ENCODE peak calls at places on chromosomes 11 and 22, in four cellular contexts. J, S, D and H are unnamed samples. For H3K36me3 and H3K27me3, the result is how much of the 10 kb centered on the place peaks cover.

GRCh38 chr11:36091256-36091811 is 147.5 kb downstream of the LDLRAD3 start:
- DNase-seq in J (no peak), S (no peak), D (no peak), H (no peak)

GRCh38 chr11:47766363-47767227 is 546 bp downstream of the FNBP4 start:
- DNase-seq in J (peak), S (peak), D (peak), H (no peak)

GRCh38 chr11:68505596-68505995 is 45.0 kb downstream of the PPP6R3 start:
- DNase-seq in J (no peak), S (no peak), D (no peak), H (no peak)

GRCh38 chr11:96055706-96056387 is 131.9 kb upstream of the MTMR2 start:
- DNase-seq in J (no peak), S (no peak), D (no peak), H (no peak)

GRCh38 chr11:27239305-27239942 is 123.6 kb downstream of the CCDC34 start:
- DNase-seq in J (peak), S (no peak), D (peak), H (no peak)

GRCh38 chr11:126114486-126115252 is 52.0 kb upstream of the CDON start:
- DNase-seq in J (no peak), S (no peak), D (no peak), H (no peak)

GRCh38 chr22:21761086-21761485 is 25.5 kb upstream of the YPEL1 start:
- DNase-seq in J (no peak), S (no peak), D (no peak), H (no peak)

GRCh38 chr11:48064306-48064705 is 83.9 kb downstream of the PTPRJ start:
- DNase-seq in J (no peak), S (no peak), D (no peak), H (no peak)

GRCh38 chr11:70424765-70425164 is 26.4 kb downstream of the CTTN start:
- DNase-seq in J (no peak), S (no peak), D (no peak), H (peak)

GRCh38 chr11:107591098-107591445 is at the start of gene ELMOD1:
- DNase-seq in J (peak), S (no peak), D (no peak), H (peak)

GRCh38 chr11:428295-428694 is 13.5 kb upstream of the SIGIRR start:
- DNase-seq in J (no peak), S (no peak), D (no peak), H (no peak)

GRCh38 chr11:94732617-94733292 is 35.4 kb upstream of the AMOTL1 start:
- DNase-seq in J (peak), S (no peak), D (no peak), H (no peak)

GRCh38 chr11:132093861-132094260 is 723.4 kb downstream of the NTM start:
- DNase-seq in J (no peak), S (no peak), D (no peak), H (no peak)

GRCh38 chr11:116787436-116787785 is 412 bp downstream of the ZPR1 start:
- DNase-seq in J (no peak), S (no peak), D (no peak), H (peak)

GRCh38 chr11:853682-854448 is 11.2 kb downstream of the TSPAN4 start:
- DNase-seq in J (no peak), S (no peak), D (no peak), H (peak)

GRCh38 chr11:102111787-102112653 is 1.8 kb downstream of the YAP1 start:
- DNase-seq in J (no peak), S (peak), D (peak), H (no peak)

GRCh38 chr11:78151804-78152203 is 12.4 kb upstream of the ALG8 start:
- DNase-seq in J (no peak), S (no peak), D (no peak), H (no peak)

GRCh38 chr11:43898574-43898973 is 17.9 kb downstream of the ALKBH3 start:
- DNase-seq in J (no peak), S (no peak), D (no peak), H (no peak)
- H3K36me3 ChIP-seq in J (half or more), S (half or more), D (half or more), H (under half)

DNA sequence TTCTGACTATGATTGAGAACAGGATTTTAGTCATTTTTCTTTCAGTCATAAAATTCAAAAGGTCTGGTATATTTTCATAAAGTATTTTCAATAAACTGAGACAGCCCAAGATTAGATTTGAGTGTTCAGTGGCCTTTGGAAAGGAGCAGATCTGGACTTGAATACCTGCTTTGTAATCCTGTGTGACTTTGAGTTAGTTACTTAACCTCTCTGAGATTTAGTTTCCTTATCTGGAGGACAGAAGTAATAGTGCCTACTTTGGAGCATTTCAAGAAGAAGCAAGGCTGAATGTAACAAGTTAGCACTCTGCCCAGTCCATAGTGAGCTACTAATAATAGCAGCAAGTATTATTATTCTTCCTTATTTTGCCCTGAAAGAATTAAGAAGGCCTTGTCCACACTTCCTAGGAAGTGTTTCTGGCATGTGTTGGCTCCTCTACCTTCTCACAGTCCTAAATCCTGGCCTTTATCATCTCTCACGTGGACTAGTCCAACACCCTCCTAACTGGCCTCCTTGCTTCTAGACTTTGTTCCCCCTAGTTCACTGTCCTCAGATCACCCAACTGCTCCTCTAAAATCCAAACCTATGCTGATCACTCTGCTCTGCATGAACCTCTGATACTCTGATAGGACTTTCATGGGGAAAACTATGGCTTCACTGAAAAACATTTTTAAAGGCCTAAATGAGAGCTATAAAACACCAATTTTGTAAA is 115.8 kb downstream of the PLEKHA7 start:
- DNase-seq in J (no peak), S (no peak), D (no peak), H (no peak)
- H3K4me3 ChIP-seq in J (no peak), S (no peak), D (no peak), H (no peak)

GRCh38 chr11:44348721-44349120 is 38.8 kb upstream of the ALX4 start:
- DNase-seq in J (no peak), S (no peak), D (no peak), H (no peak)

GRCh38 chr11:44349328-44349727 is 39.4 kb upstream of the ALX4 start:
- DNase-seq in J (no peak), S (no peak), D (no peak), H (no peak)

GRCh38 chr11:44351898-44352498 is 42.1 kb upstream of the ALX4 start:
- DNase-seq in J (no peak), S (no peak), D (no peak), H (peak)

GRCh38 chr11:44348114-44348513 is 38.2 kb upstream of the ALX4 start:
- DNase-seq in J (no peak), S (no peak), D (no peak), H (no peak)

GRCh38 chr11:44351006-44351660 is 41.2 kb upstream of the ALX4 start:
- DNase-seq in J (no peak), S (no peak), D (no peak), H (no peak)
- H3K27me3 ChIP-seq in J (under half), S (under half), D (under half), H (under half)

DNA sequence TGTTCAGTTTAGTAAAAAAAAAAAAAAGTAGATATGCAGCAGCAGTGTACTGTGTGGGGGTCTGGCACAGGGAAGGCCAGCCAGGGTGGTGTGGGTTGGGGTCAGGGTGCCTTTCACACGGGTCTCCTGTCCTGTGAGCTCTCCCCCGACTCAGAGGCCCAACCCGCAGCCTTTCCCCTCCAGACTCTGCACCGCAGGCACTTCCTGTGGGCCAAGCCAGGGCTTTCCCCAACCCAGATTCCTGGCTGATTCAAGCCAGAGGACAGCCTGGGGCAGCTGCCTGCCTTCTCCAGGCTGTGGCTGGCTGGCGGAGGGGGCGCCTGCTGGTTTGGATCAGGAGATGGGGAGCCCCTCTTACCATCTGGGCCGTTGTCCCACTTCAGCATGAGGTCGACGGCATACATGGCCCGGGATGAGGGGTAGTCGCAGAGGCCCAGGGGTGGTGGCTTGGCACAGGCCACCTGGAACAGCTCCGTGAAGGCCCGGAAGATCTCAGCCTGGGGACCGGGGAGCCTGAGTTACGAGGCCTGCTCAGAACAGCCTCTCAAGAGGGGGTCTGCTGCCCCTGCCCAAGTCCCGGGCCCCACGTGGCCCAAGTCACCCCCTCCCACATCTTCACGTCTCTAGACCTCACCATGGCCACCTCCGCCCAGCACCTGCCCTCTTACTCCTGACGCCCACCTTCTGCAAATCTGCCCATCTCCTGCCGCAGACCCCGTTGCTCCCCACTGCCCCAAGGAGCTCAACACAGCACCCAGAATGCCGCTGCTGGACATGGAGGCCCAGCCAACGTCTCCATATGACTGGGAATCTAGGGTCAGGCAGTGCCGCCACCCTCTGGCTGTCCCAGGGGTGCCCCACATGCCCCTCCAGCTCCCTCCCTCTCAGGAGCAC is 17.3 kb downstream of the TSPO start:
- DNase-seq in J (peak), S (no peak), D (no peak), H (no peak)
- H3K36me3 ChIP-seq in J (half or more), S (half or more), D (half or more), H (under half)

DNA sequence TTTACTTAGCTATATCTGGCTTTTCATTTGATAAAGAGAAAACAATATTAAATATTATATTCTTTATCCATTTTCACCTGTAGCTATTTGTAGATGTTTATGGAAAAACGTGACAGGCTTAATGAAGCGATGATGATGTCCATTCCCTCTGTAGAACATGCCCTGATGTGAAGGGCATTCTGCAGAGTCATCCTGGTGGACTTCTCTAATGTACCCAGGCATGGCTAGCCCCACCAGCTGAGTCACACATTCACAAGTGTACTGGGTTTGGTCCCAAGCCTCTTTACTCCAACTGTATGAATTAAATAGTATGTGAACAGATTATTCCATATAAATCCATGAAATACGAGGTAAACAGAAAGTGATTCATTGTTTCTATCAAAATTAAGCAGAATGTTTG is 139.3 kb downstream of the CADM1 start:
- DNase-seq in J (no peak), S (no peak), D (no peak), H (no peak)
- H3K4me3 ChIP-seq in J (no peak), S (no peak), D (no peak), H (no peak)

GRCh38 chr11:17415523-17416104 is 27.2 kb upstream of the KCNJ11 start:
- DNase-seq in J (peak), S (no peak), D (no peak), H (no peak)

GRCh38 chr11:17421781-17422180 is 33.3 kb upstream of the KCNJ11 start:
- DNase-seq in J (no peak), S (no peak), D (no peak), H (no peak)

GRCh38 chr11:17414992-17415391 is 26.5 kb upstream of the KCNJ11 start:
- DNase-seq in J (no peak), S (no peak), D (no peak), H (no peak)

GRCh38 chr11:17416492-17416891 is 28.0 kb upstream of the KCNJ11 start:
- DNase-seq in J (no peak), S (no peak), D (no peak), H (no peak)

GRCh38 chr11:17418437-17418836 is 30.0 kb upstream of the KCNJ11 start:
- DNase-seq in J (no peak), S (no peak), D (no peak), H (no peak)
- H3K27me3 ChIP-seq in J (under half), S (under half), D (under half), H (under half)

GRCh38 chr11:64165842-64166635 is at the start of gene MACROD1:
- DNase-seq in J (peak), S (peak), D (peak), H (peak)
- H3K36me3 ChIP-seq in J (under half), S (under half), D (under half), H (under half)

GRCh38 chr22:20086101-20086599 is 6.1 kb downstream of the DGCR8 start:
- DNase-seq in J (no peak), S (no peak), D (no peak), H (no peak)

GRCh38 chr22:20085651-20086050 is 5.6 kb downstream of the DGCR8 start:
- DNase-seq in J (no peak), S (no peak), D (no peak), H (no peak)

GRCh38 chr22:20083891-20084546 is 4.0 kb downstream of the DGCR8 start:
- DNase-seq in J (no peak), S (no peak), D (no peak), H (no peak)

GRCh38 chr22:20083157-20083890 is 3.3 kb downstream of the DGCR8 start:
- DNase-seq in J (no peak), S (no peak), D (no peak), H (no peak)

DNA sequence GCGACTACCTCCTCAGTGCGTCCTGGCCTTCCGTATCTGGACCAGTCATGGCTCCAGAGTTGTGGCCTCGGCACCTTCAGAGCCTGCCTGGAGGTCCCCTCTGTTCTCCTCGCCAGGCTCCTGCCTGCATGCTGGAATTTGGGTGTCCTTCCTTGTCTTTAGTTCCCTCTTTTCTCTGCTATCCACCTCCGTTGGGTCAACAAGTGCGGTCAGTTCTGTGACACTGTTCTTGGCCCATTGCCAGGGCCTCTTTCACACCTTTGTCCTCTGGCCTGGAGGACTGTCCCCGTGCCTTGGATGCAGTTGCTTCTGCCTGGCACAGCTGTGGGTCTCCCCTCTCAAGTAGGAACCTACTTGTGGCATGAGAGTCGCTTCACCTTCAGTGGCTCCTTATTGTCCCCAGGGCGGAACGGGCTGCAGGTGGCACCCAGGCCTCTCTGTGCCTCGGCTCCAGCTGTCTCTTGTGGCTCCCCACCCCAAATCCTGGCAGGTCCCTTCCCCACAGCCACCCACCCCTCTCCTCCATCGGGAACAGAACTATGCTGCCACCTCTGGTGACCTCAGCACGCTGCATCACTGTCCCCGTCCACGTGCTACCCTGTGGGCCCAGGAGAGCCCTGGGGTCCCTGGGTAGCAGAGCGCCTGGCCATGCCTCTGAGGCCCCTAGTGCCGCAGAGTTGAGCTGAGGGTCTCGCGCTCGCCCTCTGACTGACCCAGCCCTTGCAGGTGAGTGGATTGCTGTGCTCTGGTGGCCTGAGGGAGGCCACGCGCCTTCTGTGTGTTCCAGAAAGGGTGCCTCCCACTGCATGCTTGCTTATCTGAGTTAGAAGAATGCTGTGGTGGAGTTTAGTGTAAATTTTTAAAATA is 4.7 kb downstream of the DGCR8 start:
- DNase-seq in J (no peak), S (peak), D (no peak), H (peak)
- H3K4me3 ChIP-seq in J (no peak), S (no peak), D (no peak), H (no peak)